ENCODE peak calls at places on chromosomes 6 and 20, in six cellular contexts. One of them, this sample, is unnamed.

GRCh38 chr20:32189691-32190607 is 17.6 kb downstream of the PLAGL2 start:
- DNase-seq in mammary epithelial cell: no peak
- DNase-seq in CD8-positive, alpha-beta T cell: peak
- DNase-seq in psoas muscle: peak
- DNase-seq in fibroblast of lung: peak
- DNase-seq in IMR-90: peak
- DNase-seq in this sample: peak

GRCh38 chr20:20549267-20549612 is 163.2 kb downstream of the RALGAPA2 start:
- DNase-seq in fibroblast of lung: peak
- DNase-seq in CD8-positive, alpha-beta T cell: no peak
- DNase-seq in psoas muscle: no peak
- DNase-seq in mammary epithelial cell: peak
- DNase-seq in IMR-90: no peak
- DNase-seq in this sample: no peak

GRCh38 chr6:3304500-3305215 is 45.9 kb downstream of the PSMG4 start:
- DNase-seq in psoas muscle: no peak
- DNase-seq in mammary epithelial cell: no peak
- DNase-seq in IMR-90: no peak
- DNase-seq in fibroblast of lung: no peak
- DNase-seq in CD8-positive, alpha-beta T cell: no peak
- DNase-seq in this sample: no peak

GRCh38 chr6:24960991-24961475 is 25.3 kb upstream of the RIPOR2 start:
- DNase-seq in fibroblast of lung: no peak
- DNase-seq in CD8-positive, alpha-beta T cell: no peak
- DNase-seq in psoas muscle: no peak
- DNase-seq in mammary epithelial cell: no peak
- DNase-seq in IMR-90: no peak
- DNase-seq in this sample: peak

GRCh38 chr6:5718231-5718947 is 288.3 kb downstream of the NRN1 start:
- DNase-seq in mammary epithelial cell: no peak
- DNase-seq in fibroblast of lung: no peak
- DNase-seq in IMR-90: no peak
- DNase-seq in psoas muscle: no peak
- DNase-seq in CD8-positive, alpha-beta T cell: no peak
- DNase-seq in this sample: no peak

GRCh38 chr6:2663123-2663522 is 87.6 kb downstream of the MYLK4 start:
- DNase-seq in fibroblast of lung: no peak
- DNase-seq in mammary epithelial cell: no peak
- DNase-seq in CD8-positive, alpha-beta T cell: no peak
- DNase-seq in psoas muscle: no peak
- DNase-seq in IMR-90: no peak
- DNase-seq in this sample: no peak

GRCh38 chr6:36422714-36423100 is 19.9 kb downstream of the PXT1 start:
- DNase-seq in CD8-positive, alpha-beta T cell: no peak
- DNase-seq in psoas muscle: no peak
- DNase-seq in mammary epithelial cell: no peak
- DNase-seq in IMR-90: no peak
- DNase-seq in fibroblast of lung: no peak
- DNase-seq in this sample: no peak

GRCh38 chr6:143176090-143177021 is 115.7 kb downstream of the AIG1 start:
- DNase-seq in IMR-90: peak
- DNase-seq in mammary epithelial cell: peak
- DNase-seq in psoas muscle: no peak
- DNase-seq in CD8-positive, alpha-beta T cell: no peak
- DNase-seq in fibroblast of lung: peak
- DNase-seq in this sample: no peak

GRCh38 chr6:28544211-28544610 is 18.5 kb downstream of the GPX5 start:
- DNase-seq in fibroblast of lung: no peak
- DNase-seq in IMR-90: no peak
- DNase-seq in psoas muscle: no peak
- DNase-seq in CD8-positive, alpha-beta T cell: no peak
- DNase-seq in mammary epithelial cell: no peak
- DNase-seq in this sample: no peak

GRCh38 chr20:31803552-31804291 is 15.4 kb upstream of the MYLK2 start:
- DNase-seq in fibroblast of lung: no peak
- DNase-seq in CD8-positive, alpha-beta T cell: no peak
- DNase-seq in psoas muscle: no peak
- DNase-seq in IMR-90: no peak
- DNase-seq in mammary epithelial cell: no peak
- DNase-seq in this sample: no peak

DNA sequence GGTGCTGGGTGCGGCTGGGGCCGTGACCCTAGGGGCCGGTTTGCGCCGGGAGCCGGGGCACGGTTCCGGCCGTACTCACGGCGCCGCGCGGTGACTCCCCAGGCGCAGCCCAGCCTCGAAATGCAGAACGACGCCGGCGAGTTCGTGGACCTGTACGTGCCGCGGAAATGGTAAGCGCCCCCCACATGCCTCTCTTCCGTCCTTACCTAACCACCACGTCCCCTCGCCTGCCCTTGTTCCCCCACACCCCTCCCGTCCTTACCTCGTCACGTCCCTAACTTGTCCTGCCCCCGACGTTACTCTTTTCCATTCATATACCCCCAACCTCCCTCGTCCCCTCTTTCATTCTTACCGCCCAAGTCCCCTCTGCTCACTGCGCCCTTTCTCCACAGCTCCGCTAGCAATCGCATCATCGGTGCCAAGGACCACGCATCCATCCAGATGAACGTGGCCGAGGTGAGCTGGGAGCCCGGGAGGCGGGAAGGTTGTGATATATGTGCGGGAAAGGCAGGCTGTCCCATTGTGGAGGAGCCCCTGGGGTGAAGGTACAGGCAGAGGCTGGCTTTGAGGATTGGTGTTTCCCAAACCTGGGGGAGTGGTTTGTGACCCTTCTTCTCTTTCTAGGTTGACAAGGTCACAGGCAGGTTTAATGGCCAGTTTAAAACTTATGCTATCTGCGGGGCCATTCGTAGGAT is 463 bp downstream of the RPS21 start:
- DNase-seq in psoas muscle: no peak
- DNase-seq in mammary epithelial cell: no peak
- DNase-seq in fibroblast of lung: no peak
- DNase-seq in IMR-90: no peak
- DNase-seq in CD8-positive, alpha-beta T cell: no peak
- DNase-seq in this sample: peak
- H3K27ac ChIP-seq in psoas muscle: peak
- H3K27ac ChIP-seq in mammary epithelial cell: peak
- H3K27ac ChIP-seq in fibroblast of lung: peak
- H3K27ac ChIP-seq in IMR-90: peak
- H3K27ac ChIP-seq in CD8-positive, alpha-beta T cell: peak
- H3K27ac ChIP-seq in this sample: peak

DNA sequence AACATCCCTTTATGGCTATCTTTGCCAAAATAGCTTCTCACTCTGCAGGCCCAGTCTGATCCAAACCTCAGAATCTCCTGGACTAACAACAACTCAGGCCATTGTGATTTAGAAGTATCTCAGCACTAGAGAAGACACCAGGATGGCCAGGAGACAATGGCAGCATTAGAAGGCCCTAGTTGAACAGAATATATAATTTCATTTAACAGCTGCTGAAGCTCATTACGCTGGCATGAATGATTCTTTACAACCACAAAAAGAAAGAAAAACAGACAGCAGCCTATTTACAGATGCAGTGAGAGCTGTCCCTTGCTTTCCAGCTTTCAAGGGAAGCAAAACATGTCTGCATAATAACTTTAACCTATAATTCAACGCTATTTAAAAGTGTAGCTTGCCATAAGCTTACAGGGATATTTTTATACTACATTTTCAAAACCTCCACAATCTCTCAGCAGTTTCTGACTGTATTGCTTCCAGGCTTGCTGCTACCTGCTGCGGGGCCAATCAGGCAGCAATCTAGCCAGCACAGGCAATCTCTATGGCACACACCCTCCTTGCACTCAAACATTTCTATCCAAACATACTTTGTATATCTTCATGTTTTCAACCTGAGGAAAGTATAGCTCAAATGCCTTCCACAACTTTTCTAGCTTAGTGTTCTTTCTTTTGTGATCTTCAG is 107.3 kb downstream of the OGFRL1 start:
- DNase-seq in IMR-90: no peak
- DNase-seq in CD8-positive, alpha-beta T cell: no peak
- DNase-seq in fibroblast of lung: no peak
- DNase-seq in psoas muscle: no peak
- DNase-seq in mammary epithelial cell: no peak
- DNase-seq in this sample: no peak
- H3K27ac ChIP-seq in IMR-90: no peak
- H3K27ac ChIP-seq in CD8-positive, alpha-beta T cell: no peak
- H3K27ac ChIP-seq in fibroblast of lung: no peak
- H3K27ac ChIP-seq in psoas muscle: peak
- H3K27ac ChIP-seq in mammary epithelial cell: no peak
- H3K27ac ChIP-seq in this sample: no peak

GRCh38 chr6:118892248-118893094 is 1.5 kb upstream of the ASF1A start:
- DNase-seq in IMR-90: no peak
- DNase-seq in CD8-positive, alpha-beta T cell: no peak
- DNase-seq in mammary epithelial cell: no peak
- DNase-seq in psoas muscle: no peak
- DNase-seq in fibroblast of lung: peak
- DNase-seq in this sample: peak
- H3K27ac ChIP-seq in IMR-90: peak
- H3K27ac ChIP-seq in CD8-positive, alpha-beta T cell: peak
- H3K27ac ChIP-seq in mammary epithelial cell: peak
- H3K27ac ChIP-seq in psoas muscle: peak
- H3K27ac ChIP-seq in fibroblast of lung: peak
- H3K27ac ChIP-seq in this sample: peak

GRCh38 chr20:57748601-57749130 is 38.9 kb upstream of the PMEPA1 start:
- DNase-seq in psoas muscle: peak
- DNase-seq in CD8-positive, alpha-beta T cell: peak
- DNase-seq in fibroblast of lung: peak
- DNase-seq in mammary epithelial cell: peak
- DNase-seq in IMR-90: peak
- DNase-seq in this sample: peak
- H3K27ac ChIP-seq in psoas muscle: peak
- H3K27ac ChIP-seq in CD8-positive, alpha-beta T cell: no peak
- H3K27ac ChIP-seq in fibroblast of lung: no peak
- H3K27ac ChIP-seq in mammary epithelial cell: peak
- H3K27ac ChIP-seq in IMR-90: no peak
- H3K27ac ChIP-seq in this sample: no peak

GRCh38 chr6:168033791-168034190 is 36.3 kb downstream of the KIF25 start:
- DNase-seq in CD8-positive, alpha-beta T cell: no peak
- DNase-seq in fibroblast of lung: no peak
- DNase-seq in mammary epithelial cell: no peak
- DNase-seq in IMR-90: no peak
- DNase-seq in psoas muscle: no peak
- DNase-seq in this sample: no peak
- H3K27ac ChIP-seq in CD8-positive, alpha-beta T cell: no peak
- H3K27ac ChIP-seq in fibroblast of lung: no peak
- H3K27ac ChIP-seq in mammary epithelial cell: no peak
- H3K27ac ChIP-seq in IMR-90: no peak
- H3K27ac ChIP-seq in psoas muscle: peak
- H3K27ac ChIP-seq in this sample: no peak

GRCh38 chr6:14382381-14383236 is 265.0 kb downstream of the CD83 start:
- DNase-seq in psoas muscle: no peak
- DNase-seq in fibroblast of lung: no peak
- DNase-seq in CD8-positive, alpha-beta T cell: no peak
- DNase-seq in mammary epithelial cell: no peak
- DNase-seq in IMR-90: no peak
- DNase-seq in this sample: no peak

GRCh38 chr6:14381225-14381887 is 263.8 kb downstream of the CD83 start:
- DNase-seq in IMR-90: no peak
- DNase-seq in psoas muscle: no peak
- DNase-seq in mammary epithelial cell: no peak
- DNase-seq in CD8-positive, alpha-beta T cell: no peak
- DNase-seq in fibroblast of lung: no peak
- DNase-seq in this sample: no peak

GRCh38 chr6:14383393-14384174 is 266.0 kb downstream of the CD83 start:
- DNase-seq in mammary epithelial cell: no peak
- DNase-seq in IMR-90: no peak
- DNase-seq in psoas muscle: no peak
- DNase-seq in CD8-positive, alpha-beta T cell: no peak
- DNase-seq in fibroblast of lung: no peak
- DNase-seq in this sample: no peak

GRCh38 chr6:14379568-14379967 is 262.0 kb downstream of the CD83 start:
- DNase-seq in IMR-90: no peak
- DNase-seq in fibroblast of lung: no peak
- DNase-seq in mammary epithelial cell: no peak
- DNase-seq in CD8-positive, alpha-beta T cell: no peak
- DNase-seq in psoas muscle: no peak
- DNase-seq in this sample: no peak

GRCh38 chr6:14380421-14380820 is 262.8 kb downstream of the CD83 start:
- DNase-seq in CD8-positive, alpha-beta T cell: no peak
- DNase-seq in mammary epithelial cell: no peak
- DNase-seq in IMR-90: no peak
- DNase-seq in fibroblast of lung: peak
- DNase-seq in psoas muscle: no peak
- DNase-seq in this sample: no peak
- H3K27ac ChIP-seq in CD8-positive, alpha-beta T cell: no peak
- H3K27ac ChIP-seq in mammary epithelial cell: no peak
- H3K27ac ChIP-seq in IMR-90: no peak
- H3K27ac ChIP-seq in fibroblast of lung: no peak
- H3K27ac ChIP-seq in psoas muscle: no peak
- H3K27ac ChIP-seq in this sample: no peak

This sample was measured in naive thymus-derived CD4-positive, alpha-beta T cell.